ENCODE peak calls at places on chromosomes 3 and 15, in eight cellular contexts. Q is naive thymus-derived CD4-positive, alpha-beta T cell; X is HAP-1; L is sigmoid colon; T is adipocyte; R is OCI-LY7; E is tibial artery; A is adrenal gland. F is an unnamed sample.
A peak's percentile ranks its signal among the peaks of the same experiment; 100 is the strongest.

GRCh38 chr3:127043731-127044510 is 61.0 kb downstream of the PLXNA1 start:
- DNase-seq in T (no peak), Q (no peak), R (no peak), X (no peak), A (no peak), E (peak; percentile 57), L (peak; percentile 46), F (no peak)

GRCh38 chr15:45457641-45458539 is 64.7 kb downstream of the SLC30A4 start:
- DNase-seq in A (peak; percentile 69), E (no peak), T (peak; percentile 96), X (peak; percentile 91), Q (peak; percentile 83), R (peak; percentile 94), L (peak; percentile 78), F (peak; percentile 74)

GRCh38 chr15:70478251-70478990 is 284.9 kb downstream of the UACA start:
- DNase-seq in A (peak; percentile 36), Q (no peak), X (no peak), R (peak; percentile 70), L (no peak), E (no peak), T (no peak), F (no peak)

GRCh38 chr15:90300988-90301715 is 35.7 kb downstream of the NGRN start:
- DNase-seq in A (peak; percentile 62), T (peak; percentile 65), Q (peak; percentile 46), X (peak; percentile 88), L (peak; percentile 76), E (peak; percentile 90), R (peak; percentile 71), F (peak; percentile 86)

GRCh38 chr3:62723636-62724217 is 151.5 kb downstream of the CADPS start:
- DNase-seq in E (no peak), R (peak; percentile 82), T (no peak), A (no peak), Q (no peak), L (no peak), X (no peak), F (no peak)

GRCh38 chr15:42344763-42345162 is 14.5 kb upstream of the CAPN3 start:
- DNase-seq in A (no peak), X (no peak), L (no peak), Q (no peak), T (peak; percentile 68), R (no peak), E (no peak), F (no peak)

GRCh38 chr15:46441294-46442062 is 806.6 kb downstream of the SQOR start:
- DNase-seq in L (no peak), T (no peak), E (no peak), X (no peak), R (no peak), A (no peak), Q (no peak), F (no peak)

GRCh38 chr3:63478962-63479660 is 173.4 kb upstream of the SNTN start:
- DNase-seq in X (no peak), L (no peak), E (no peak), R (no peak), Q (no peak), T (peak; percentile 7), A (no peak), F (no peak)

GRCh38 chr3:126528800-126529541 is 5.0 kb downstream of the CHST13 start:
- DNase-seq in E (no peak), X (no peak), L (peak; percentile 62), A (peak; percentile 76), R (no peak), Q (no peak), T (peak; percentile 37), F (no peak)

GRCh38 chr3:9704343-9705322 is 1.0 kb downstream of the CPNE9 start:
- DNase-seq in Q (no peak), T (peak; percentile 58), X (peak; percentile 77), R (no peak), L (no peak), E (no peak), A (peak; percentile 45), F (no peak)

GRCh38 chr15:34841220-34841841 is 46.0 kb upstream of the ACTC1 start:
- DNase-seq in L (no peak), T (no peak), Q (no peak), A (no peak), R (no peak), E (no peak), X (no peak), F (no peak)

GRCh38 chr3:115855911-115856310 is 232.6 kb downstream of the GAP43 start:
- DNase-seq in E (no peak), A (no peak), X (no peak), L (no peak), Q (no peak), T (no peak), R (no peak), F (no peak)

GRCh38 chr3:184325715-184326114 is 11.3 kb downstream of the EIF4G1 start:
- DNase-seq in Q (no peak), L (no peak), R (no peak), E (no peak), A (no peak), X (no peak), T (no peak), F (no peak)

GRCh38 chr3:190041333-190042041 is 79.2 kb downstream of the P3H2 start:
- DNase-seq in Q (no peak), A (no peak), L (no peak), E (no peak), X (peak; percentile 40), R (no peak), T (peak; percentile 75), F (no peak)

GRCh38 chr3:23811117-23811487 is 5.3 kb downstream of the UBE2E1 start:
- DNase-seq in Q (no peak), T (no peak), E (no peak), R (no peak), A (no peak), X (peak; percentile 34), L (no peak), F (no peak)

GRCh38 chr3:8301977-8302589 is 199.5 kb upstream of the LMCD1 start:
- DNase-seq in X (no peak), A (no peak), R (peak; percentile 39), L (no peak), E (no peak), Q (peak; percentile 56), T (peak; percentile 82), F (peak; percentile 68)

GRCh38 chr3:46208167-46208704 is at the start of gene CCR1:
- DNase-seq in A (peak; percentile 37), R (peak; percentile 32), Q (peak; percentile 0), X (peak; percentile 19), L (no peak), T (peak; percentile 34), E (no peak), F (no peak)

GRCh38 chr3:188185717-188186236 is 31.8 kb downstream of the LPP start:
- DNase-seq in A (no peak), E (no peak), X (no peak), Q (peak; percentile 11), R (no peak), T (peak; percentile 43), L (no peak), F (no peak)

GRCh38 chr3:42778644-42779043 is 5.6 kb upstream of the CCDC13 start:
- DNase-seq in R (no peak), L (no peak), Q (no peak), E (no peak), A (no peak), T (peak; percentile 44), X (no peak), F (no peak)

GRCh38 chr3:73448761-73449290 is 175.9 kb downstream of the PDZRN3 start:
- DNase-seq in X (no peak), A (no peak), E (no peak), T (no peak), R (peak; percentile 56), L (no peak), Q (no peak), F (peak; percentile 13)

GRCh38 chr3:183868804-183869203 is 15.9 kb downstream of the PARL start:
- DNase-seq in L (no peak), E (no peak), Q (no peak), A (no peak), R (no peak), T (no peak), X (no peak), F (no peak)

GRCh38 chr3:124688580-124689454 is 41.4 kb upstream of the UMPS start:
- DNase-seq in E (peak; percentile 78), A (peak; percentile 82), R (peak; percentile 60), X (peak; percentile 85), Q (peak; percentile 62), L (peak; percentile 83), T (peak; percentile 93), F (peak; percentile 73)

GRCh38 chr15:45522931-45523331 is 376 bp upstream of the SLC30A4 start:
- DNase-seq in X (peak; percentile 49), E (no peak), A (peak; percentile 59), T (no peak), L (no peak), R (no peak), Q (no peak), F (peak; percentile 74)

DNA sequence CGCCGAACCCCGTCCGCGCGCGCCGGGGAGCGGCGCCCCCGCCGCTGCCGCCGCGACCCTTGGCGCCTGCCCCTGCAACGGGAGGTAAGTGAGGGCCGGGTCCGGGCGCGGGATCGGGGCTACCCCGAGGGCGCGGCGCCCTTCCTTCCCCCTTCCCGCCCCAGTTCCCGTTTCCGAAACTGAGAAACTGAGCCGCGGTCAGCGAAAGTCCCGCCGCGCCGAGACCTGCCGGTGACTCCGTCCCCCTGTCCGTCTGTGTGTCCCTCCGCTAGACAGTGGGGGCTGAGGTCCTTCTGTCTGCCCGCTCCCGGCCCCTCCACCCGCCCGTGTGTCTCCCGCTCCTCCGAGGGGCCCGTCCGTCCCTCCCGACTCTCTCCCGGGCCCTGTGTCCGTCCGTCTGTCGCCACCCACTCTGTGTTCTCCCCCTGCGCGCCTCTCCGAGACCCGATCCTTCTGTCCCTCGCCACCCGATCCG is 373 bp downstream of the PRKCD start:
- DNase-seq in X (no peak), A (no peak), T (peak; percentile 56), L (peak; percentile 73), E (no peak), Q (no peak), R (peak; percentile 27), F (peak; percentile 32)
- H3K4me1 ChIP-seq in X (peaks cover 12% of the 10 kb centered on the region), A (peaks cover 73% of the 10 kb centered on the region), T (peaks cover 37% of the 10 kb centered on the region), L (peaks cover 15% of the 10 kb centered on the region), E (no peaks in the 10 kb centered on the region), Q (peaks cover 22% of the 10 kb centered on the region), R (peaks cover 78% of the 10 kb centered on the region), F (peaks cover 8% of the 10 kb centered on the region)

DNA sequence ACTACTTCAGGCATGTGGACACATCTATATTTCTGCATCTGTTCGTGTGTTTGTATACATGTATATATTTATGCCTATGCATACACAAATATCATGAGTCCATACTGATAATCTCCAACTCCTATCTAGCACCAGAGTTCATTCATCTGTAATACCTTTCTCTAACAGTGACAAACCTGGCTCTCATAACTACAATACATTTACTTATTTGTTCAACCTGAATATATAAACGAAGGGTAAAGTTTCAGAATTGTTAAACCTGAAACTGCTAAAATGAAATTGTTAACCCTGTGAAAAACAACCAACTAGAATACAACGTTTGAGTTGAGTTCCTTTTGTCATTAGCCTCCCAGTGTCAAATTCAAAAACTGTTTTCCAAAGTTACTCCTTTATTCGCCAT is 58.6 kb downstream of the PIK3R4 start:
- DNase-seq in T (no peak), E (no peak), A (no peak), X (no peak), Q (no peak), L (no peak), R (no peak), F (no peak)
- H3K36me3 ChIP-seq in T (peaks cover 37% of the 10 kb centered on the region), E (peaks cover 40% of the 10 kb centered on the region), A (peaks cover 21% of the 10 kb centered on the region), X (peaks cover 16% of the 10 kb centered on the region), Q (peaks cover 27% of the 10 kb centered on the region), L (peaks cover 7% of the 10 kb centered on the region), R (peaks cover 70% of the 10 kb centered on the region), F (peaks cover 13% of the 10 kb centered on the region)

GRCh38 chr3:21056293-21056692 is 694.7 kb downstream of the ZNF385D start:
- DNase-seq in A (no peak), X (no peak), L (no peak), T (no peak), Q (no peak), R (no peak), E (no peak), F (no peak)
- H3K9me3 ChIP-seq in A (no peaks in the 10 kb centered on the region), X (no peaks in the 10 kb centered on the region), L (no peaks in the 10 kb centered on the region), T (no peaks in the 10 kb centered on the region), Q (no peaks in the 10 kb centered on the region), R (no peaks in the 10 kb centered on the region), E (no peaks in the 10 kb centered on the region), F (no peaks in the 10 kb centered on the region)

GRCh38 chr3:53240989-53241972 is 14.5 kb downstream of the TKT start:
- DNase-seq in T (no peak), R (no peak), E (no peak), Q (no peak), A (no peak), L (no peak), X (no peak), F (peak; percentile 44)
- H3K4me1 ChIP-seq in T (peaks cover 69% of the 10 kb centered on the region), R (peaks cover 3% of the 10 kb centered on the region), E (no peaks in the 10 kb centered on the region), Q (no peaks in the 10 kb centered on the region), A (peaks cover 53% of the 10 kb centered on the region), L (peaks cover 60% of the 10 kb centered on the region), X (no peaks in the 10 kb centered on the region), F (no peaks in the 10 kb centered on the region)

F was measured in SJCRH30.